ENCODE peak calls at places on chromosomes 3 and 15, in six cellular contexts. G is endothelial cell of umbilical vein, C is esophagus muscularis mucosa, N is breast epithelium, Z is ovary, R is transverse colon. Y is an unnamed sample.

GRCh38 chr15:29089731-29090616 is 179.6 kb downstream of the NSMCE3 start:
- DNase-seq in G (no peak), C (no peak), N (no peak), Z (no peak), R (no peak), Y (no peak)

GRCh38 chr15:79004336-79004735 is 59.5 kb upstream of the CTSH start:
- DNase-seq in G (peak), C (no peak), N (peak), Z (no peak), R (peak), Y (no peak)

GRCh38 chr3:31114929-31115283 is 220.4 kb upstream of the GADL1 start:
- DNase-seq in G (no peak), C (no peak), N (no peak), Z (no peak), R (no peak), Y (no peak)

GRCh38 chr3:143084856-143085731 is 34.5 kb upstream of the CHST2 start:
- DNase-seq in G (peak), C (peak), N (no peak), Z (no peak), R (no peak), Y (no peak)

GRCh38 chr3:61343543-61343942 is 92.3 kb upstream of the FHIT start:
- DNase-seq in G (no peak), C (no peak), N (no peak), Z (no peak), R (no peak), Y (no peak)

GRCh38 chr3:194579091-194579606 is 54.1 kb downstream of the TMEM44 start:
- DNase-seq in G (peak), C (no peak), N (no peak), Z (no peak), R (no peak), Y (no peak)

GRCh38 chr3:156483961-156484787 is 70.7 kb downstream of the SSR3 start:
- DNase-seq in G (peak), C (no peak), N (no peak), Z (no peak), R (peak), Y (no peak)

GRCh38 chr3:12486001-12486400 is 1.7 kb downstream of the TSEN2 start:
- DNase-seq in G (no peak), C (no peak), N (no peak), Z (no peak), R (no peak), Y (no peak)

GRCh38 chr3:126522363-126522788 is 1.6 kb upstream of the CHST13 start:
- DNase-seq in G (peak), C (no peak), N (peak), Z (peak), R (peak), Y (peak)

GRCh38 chr3:58529516-58530353 is 7.3 kb downstream of the ACOX2 start:
- DNase-seq in G (peak), C (peak), N (no peak), Z (no peak), R (no peak), Y (no peak)

GRCh38 chr3:196969001-196969659 is 497 bp upstream of the PIGZ start:
- DNase-seq in G (peak), C (no peak), N (no peak), Z (no peak), R (peak), Y (no peak)

GRCh38 chr3:105976211-105976610 is 107.4 kb upstream of the CBLB start:
- DNase-seq in G (no peak), C (no peak), N (no peak), Z (no peak), R (no peak), Y (no peak)

GRCh38 chr15:90240856-90241255 is 6.8 kb downstream of the GDPGP1 start:
- DNase-seq in G (no peak), C (no peak), N (no peak), Z (no peak), R (no peak), Y (no peak)

GRCh38 chr3:117788086-117788485 is 1078.5 kb downstream of the TUSC7 start:
- DNase-seq in G (no peak), C (no peak), N (no peak), Z (no peak), R (no peak), Y (no peak)

GRCh38 chr3:16048435-16049318 is 125.8 kb upstream of the GALNT15 start:
- DNase-seq in G (peak), C (no peak), N (no peak), Z (no peak), R (peak), Y (no peak)

GRCh38 chr15:59691194-59691805 is 2.2 kb upstream of the BNIP2 start:
- DNase-seq in G (peak), C (no peak), N (no peak), Z (no peak), R (peak), Y (no peak)

GRCh38 chr3:144403040-144403457 is 431.4 kb downstream of the DIPK2A start:
- DNase-seq in G (no peak), C (no peak), N (no peak), Z (no peak), R (no peak), Y (no peak)

GRCh38 chr3:189316296-189317019 is 144.7 kb downstream of the TPRG1 start:
- DNase-seq in G (no peak), C (no peak), N (peak), Z (no peak), R (peak), Y (no peak)

GRCh38 chr3:182325213-182325941 is 467.9 kb upstream of the ATP11B start:
- DNase-seq in G (peak), C (no peak), N (no peak), Z (no peak), R (no peak), Y (no peak)

GRCh38 chr3:2097641-2098191 is 950 bp upstream of the CNTN4 start:
- DNase-seq in G (no peak), C (no peak), N (no peak), Z (no peak), R (peak), Y (no peak)

GRCh38 chr3:188046561-188047213 is 107.3 kb upstream of the LPP start:
- DNase-seq in G (peak), C (no peak), N (no peak), Z (no peak), R (no peak), Y (no peak)

GRCh38 chr15:90592144-90592887 is 62.6 kb downstream of the CRTC3 start:
- DNase-seq in G (no peak), C (no peak), N (no peak), Z (no peak), R (no peak), Y (no peak)

GRCh38 chr3:52532517-52532837 is 1.2 kb downstream of the NT5DC2 start:
- DNase-seq in G (peak), C (no peak), N (no peak), Z (peak), R (peak), Y (peak)

GRCh38 chr15:92906563-92907081 is 6.5 kb downstream of the CHD2 start:
- DNase-seq in G (peak), C (no peak), N (no peak), Z (no peak), R (no peak), Y (no peak)

GRCh38 chr3:29185706-29186105 is 95.2 kb upstream of the RBMS3 start:
- DNase-seq in G (no peak), C (no peak), N (no peak), Z (no peak), R (no peak), Y (no peak)

GRCh38 chr3:124428372-124429128 is 301.7 kb upstream of the UMPS start:
- DNase-seq in G (peak), C (no peak), N (no peak), Z (no peak), R (no peak), Y (no peak)

GRCh38 chr3:19202303-19202702 is 54.0 kb downstream of the KCNH8 start:
- DNase-seq in G (no peak), C (no peak), N (no peak), Z (no peak), R (no peak), Y (no peak)

GRCh38 chr3:173371848-173372487 is 25.6 kb upstream of the NLGN1 start:
- DNase-seq in G (peak), C (no peak), N (no peak), Z (peak), R (no peak), Y (peak)

GRCh38 chr3:116153174-116153573 is 292.1 kb downstream of the LSAMP start:
- DNase-seq in G (no peak), C (no peak), N (no peak), Z (no peak), R (no peak), Y (no peak)

GRCh38 chr3:164730810-164731209 is 347.5 kb downstream of the SI start:
- DNase-seq in G (no peak), C (no peak), N (no peak), Z (no peak), R (no peak), Y (no peak)

GRCh38 chr15:57158589-57158988 is 217.7 kb upstream of the CGNL1 start:
- DNase-seq in G (peak), C (no peak), N (no peak), Z (no peak), R (no peak), Y (no peak)

GRCh38 chr3:128343287-128344045 is 123.2 kb downstream of the DNAJB8 start:
- DNase-seq in G (peak), C (no peak), N (peak), Z (no peak), R (no peak), Y (no peak)

GRCh38 chr3:123745184-123745855 is 138.8 kb downstream of the MYLK start:
- DNase-seq in G (peak), C (no peak), N (no peak), Z (no peak), R (no peak), Y (no peak)

GRCh38 chr3:99651561-99651960 is 13.2 kb downstream of the COL8A1 start:
- DNase-seq in G (peak), C (no peak), N (no peak), Z (peak), R (peak), Y (peak)

GRCh38 chr15:39088186-39088585 is 492.7 kb upstream of the THBS1 start:
- DNase-seq in G (no peak), C (no peak), N (no peak), Z (no peak), R (no peak), Y (no peak)

GRCh38 chr15:31392761-31393401 is 66.2 kb downstream of the KLF13 start:
- DNase-seq in G (no peak), C (no peak), N (no peak), Z (peak), R (peak), Y (no peak)

GRCh38 chr15:31390029-31390428 is 63.4 kb downstream of the KLF13 start:
- DNase-seq in G (no peak), C (peak), N (no peak), Z (no peak), R (no peak), Y (no peak)

GRCh38 chr15:31390777-31391486 is 64.3 kb downstream of the KLF13 start:
- DNase-seq in G (no peak), C (peak), N (peak), Z (no peak), R (no peak), Y (no peak)

GRCh38 chr15:31393441-31394091 is 66.9 kb downstream of the KLF13 start:
- DNase-seq in G (no peak), C (peak), N (no peak), Z (no peak), R (no peak), Y (no peak)

DNA sequence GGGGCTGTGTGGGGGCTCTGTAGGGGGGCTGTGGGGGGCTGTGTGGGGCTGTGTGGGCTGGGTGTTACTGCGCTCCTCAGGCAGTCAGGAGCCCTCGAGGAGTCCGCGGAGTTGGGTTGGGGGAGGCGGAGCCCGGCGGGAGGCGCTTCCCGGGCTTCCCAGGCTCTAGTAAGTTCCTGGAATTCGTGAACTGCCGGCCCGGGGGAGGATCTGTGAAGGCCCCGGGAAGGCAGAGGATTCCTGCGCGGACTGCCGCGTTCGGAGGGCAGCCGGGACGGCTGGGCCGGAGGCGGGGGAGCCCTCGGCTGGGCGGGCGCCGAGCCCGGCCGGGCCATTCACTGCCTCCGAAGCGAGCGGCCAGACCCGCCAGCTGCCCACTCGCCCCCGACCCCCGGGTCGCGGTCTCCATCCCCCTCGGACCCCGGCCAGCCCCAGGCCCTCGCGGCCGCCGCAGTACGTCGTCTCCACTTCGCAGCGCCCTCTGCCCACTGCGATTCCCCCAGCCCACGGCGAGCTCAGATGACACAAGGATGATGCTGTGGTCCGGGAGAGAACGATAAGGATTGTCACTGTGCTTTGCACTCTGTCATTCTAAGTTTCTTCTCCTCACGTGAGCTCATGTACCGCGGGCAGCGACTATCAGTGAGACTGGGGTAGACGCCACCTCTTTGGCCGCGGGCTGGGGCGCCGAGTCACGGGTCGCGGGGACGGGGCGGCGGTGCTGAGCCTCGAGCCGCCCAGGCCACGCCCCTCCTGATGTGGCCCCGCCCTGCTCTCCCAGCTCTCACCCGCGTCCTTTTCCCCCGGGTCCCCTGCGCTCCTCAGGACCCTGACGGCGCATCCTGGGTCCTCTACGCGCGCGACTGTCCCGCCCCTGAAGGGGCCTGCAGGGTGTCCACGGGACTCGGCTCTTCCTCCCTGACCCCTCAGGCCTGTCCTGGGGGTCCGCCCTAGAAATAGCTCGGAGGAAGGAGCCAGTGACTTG is 65.3 kb downstream of the KLF13 start:
- DNase-seq in G (peak), C (peak), N (peak), Z (peak), R (peak), Y (peak)
- TF ChIP-seq POLR2A in G (no peak), C (peak), N (peak), Z (peak), R (peak), Y (peak)

GRCh38 chr15:74400313-74400850 is 32.9 kb upstream of the CYP11A1 start:
- DNase-seq in G (no peak), C (no peak), N (no peak), Z (no peak), R (no peak), Y (no peak)
- TF ChIP-seq POLR2A in G (no peak), C (no peak), N (no peak), Z (no peak), R (no peak), Y (no peak)

GRCh38 chr15:43821505-43821904 is 3.0 kb downstream of the MFAP1 start:
- DNase-seq in G (no peak), C (no peak), N (no peak), Z (no peak), R (no peak), Y (no peak)

GRCh38 chr15:43826029-43826507 is 734 bp upstream of the WDR76 start:
- DNase-seq in G (no peak), C (no peak), N (peak), Z (no peak), R (no peak), Y (no peak)

GRCh38 chr15:43828061-43828657 is 1.4 kb downstream of the WDR76 start:
- DNase-seq in G (peak), C (no peak), N (no peak), Z (no peak), R (no peak), Y (no peak)

DNA sequence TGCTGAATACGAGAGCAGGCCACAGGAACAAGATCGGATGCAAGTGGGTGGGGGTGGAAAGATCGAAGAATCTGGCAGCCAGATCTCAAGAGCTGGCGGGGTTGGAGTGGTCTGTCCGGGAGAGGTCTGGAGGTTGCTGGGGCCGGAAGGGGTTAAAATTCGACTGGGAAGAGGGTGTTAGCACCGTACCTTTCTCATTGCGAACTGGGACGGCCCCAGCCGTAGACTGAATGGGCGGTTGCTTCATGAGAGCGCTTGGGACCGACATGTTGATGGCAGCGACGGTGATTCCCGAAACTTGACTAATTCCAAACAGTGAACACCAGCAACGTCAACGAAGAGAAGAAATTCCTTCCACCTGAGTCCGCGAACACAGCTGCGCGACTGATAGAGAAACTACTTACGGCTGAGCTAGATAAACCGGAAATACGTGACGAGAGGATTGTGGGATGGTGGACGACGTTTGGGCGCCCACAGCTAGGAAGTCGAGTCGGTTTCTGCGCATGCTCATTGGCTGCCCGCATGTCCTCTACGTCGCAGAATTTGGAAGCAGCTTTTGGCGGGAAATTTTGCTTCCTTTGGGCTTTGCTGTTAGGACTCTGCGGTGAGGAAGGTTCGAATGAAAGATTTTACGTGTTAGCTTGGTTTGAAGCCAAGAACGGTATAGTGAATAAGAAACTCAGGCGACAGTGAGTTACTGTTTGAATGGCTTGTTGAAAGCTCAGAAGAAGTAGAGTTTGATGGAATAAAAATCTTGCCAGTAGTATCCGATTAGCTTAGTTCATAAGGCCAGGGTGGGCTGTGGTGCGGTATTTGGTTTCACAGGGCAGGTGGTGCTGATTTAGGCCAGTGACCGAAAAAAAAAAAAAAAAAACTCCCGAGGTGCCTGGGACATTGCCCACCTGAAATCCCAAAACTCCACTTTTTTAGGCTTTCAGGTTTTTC is at the start of gene MFAP1:
- DNase-seq in G (peak), C (peak), N (peak), Z (peak), R (peak), Y (peak)
- TF ChIP-seq POLR2A in G (peak), C (peak), N (peak), Z (peak), R (peak), Y (peak)

GRCh38 chr3:42853739-42854302 is 21.9 kb downstream of the CYP8B1 start:
- DNase-seq in G (no peak), C (no peak), N (no peak), Z (no peak), R (no peak), Y (no peak)

GRCh38 chr3:42853056-42853455 is 22.6 kb downstream of the CYP8B1 start:
- DNase-seq in G (no peak), C (no peak), N (no peak), Z (no peak), R (no peak), Y (no peak)

GRCh38 chr3:42851228-42851834 is 24.3 kb downstream of the CYP8B1 start:
- DNase-seq in G (no peak), C (no peak), N (no peak), Z (no peak), R (no peak), Y (no peak)

GRCh38 chr3:42850263-42850662 is 25.4 kb downstream of the CYP8B1 start:
- DNase-seq in G (no peak), C (no peak), N (no peak), Z (no peak), R (no peak), Y (no peak)

DNA sequence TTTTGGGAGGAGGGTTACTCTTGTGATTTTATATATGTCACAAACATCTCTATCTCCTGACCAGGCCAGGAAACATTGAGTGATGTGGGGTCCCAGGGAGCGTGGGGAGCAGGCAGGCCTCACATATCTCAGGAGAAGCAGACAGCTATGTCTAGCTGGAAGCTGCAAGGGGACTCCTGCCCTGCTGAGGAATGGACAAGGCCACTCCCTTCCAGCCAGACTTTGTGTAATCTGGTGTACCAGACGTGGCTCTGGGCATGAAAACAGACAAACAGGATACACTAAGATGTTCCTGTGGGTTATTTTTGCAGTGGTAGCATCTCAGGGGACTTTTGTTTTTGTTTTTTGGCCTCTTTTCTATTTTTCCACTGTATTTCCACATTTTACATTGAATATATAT is 23.2 kb downstream of the CYP8B1 start:
- DNase-seq in G (no peak), C (no peak), N (no peak), Z (no peak), R (no peak), Y (no peak)
- TF ChIP-seq POLR2A in G (no peak), C (peak), N (no peak), Z (no peak), R (no peak), Y (no peak)

Y was measured in uterus.